ENCODE peak calls at places on chromosomes 7 and 10, in nine cellular contexts. G is left ventricle myocardium inferior, M is fibroblast of mammary gland, J is brain microvascular endothelial cell, E is lower leg skin, T is SK-N-SH, W is adrenal gland, Z is endodermal cell, F is astrocyte of the spinal cord. O is an unnamed sample.

GRCh38 chr10:81814842-81815241 is 60.2 kb upstream of the NRG3 start:
- DNase-seq in G (no peak), W (no peak), J (no peak), T (no peak), F (no peak), Z (no peak), E (no peak), M (no peak), O (peak)

GRCh38 chr7:106117767-106118544 is 5.8 kb upstream of the SYPL1 start:
- DNase-seq in Z (no peak), T (no peak), J (no peak), G (no peak), M (no peak), E (no peak), F (no peak), W (no peak), O (no peak)

GRCh38 chr7:97005764-97006145 is 402 bp downstream of the DLX6 start:
- DNase-seq in E (no peak), T (peak), M (no peak), W (no peak), F (peak), G (no peak), J (peak), Z (no peak), O (no peak)

GRCh38 chr7:149067869-149068268 is 22.6 kb downstream of the ZNF786 start:
- DNase-seq in Z (no peak), W (no peak), M (no peak), T (no peak), E (no peak), G (no peak), J (no peak), F (no peak), O (no peak)

GRCh38 chr10:131979821-131980270 is 1.9 kb downstream of the BNIP3 start:
- DNase-seq in M (peak), E (no peak), F (peak), J (peak), W (no peak), G (peak), T (peak), Z (peak), O (peak)

GRCh38 chr7:34128762-34129161 is 223.4 kb downstream of the BMPER start:
- DNase-seq in T (no peak), M (peak), F (peak), G (no peak), J (peak), W (no peak), E (no peak), Z (no peak), O (peak)

GRCh38 chr10:132149261-132149660 is 37.5 kb upstream of the DPYSL4 start:
- DNase-seq in M (no peak), E (no peak), T (peak), Z (no peak), F (no peak), W (no peak), G (peak), J (no peak), O (no peak)

GRCh38 chr7:158392251-158392650 is 195.4 kb downstream of the PTPRN2 start:
- DNase-seq in W (no peak), E (no peak), F (no peak), J (no peak), G (no peak), Z (no peak), M (no peak), T (no peak), O (no peak)

GRCh38 chr10:78263521-78263988 is 229.9 kb downstream of the RPS24 start:
- DNase-seq in W (no peak), M (peak), J (peak), F (peak), G (no peak), Z (no peak), E (no peak), T (no peak), O (peak)

GRCh38 chr10:123262456-123262855 is 108.3 kb downstream of the BUB3 start:
- DNase-seq in W (no peak), Z (no peak), G (no peak), E (no peak), J (no peak), F (no peak), M (no peak), T (no peak), O (no peak)

GRCh38 chr7:155339474-155339873 is 41.8 kb downstream of the INSIG1 start:
- DNase-seq in Z (peak), W (no peak), F (no peak), E (no peak), G (no peak), M (no peak), T (no peak), J (no peak), O (no peak)

DNA sequence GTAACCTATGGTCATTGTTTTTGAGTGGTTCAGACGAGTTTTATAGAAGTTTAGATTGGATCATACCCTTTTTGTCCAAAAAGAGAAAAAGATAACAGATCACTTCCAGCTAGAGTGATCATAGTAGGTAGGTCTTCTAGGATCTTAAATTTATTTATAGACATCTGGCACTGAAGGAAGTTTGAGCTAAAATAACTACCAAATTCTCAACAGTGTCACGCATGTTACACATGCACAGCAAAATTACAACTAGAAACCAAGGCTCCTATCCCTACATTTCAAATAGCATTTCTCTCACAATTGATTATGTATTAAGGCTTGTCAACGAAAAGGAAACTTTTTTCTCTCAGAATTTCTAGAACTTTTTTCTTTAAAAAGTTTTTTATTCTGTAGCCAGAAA is 2.3 kb downstream of the CALU start:
- DNase-seq in G (no peak), M (no peak), T (no peak), W (no peak), Z (no peak), J (no peak), F (peak), E (no peak), O (no peak)
- H3K4me3 ChIP-seq in G (peak), M (peak), T (peak), W (no peak), Z (peak), J (peak), F (peak), E (no peak), O (no peak)

GRCh38 chr10:114876602-114877300 is 55.2 kb downstream of the FHIP2A start:
- DNase-seq in M (peak), W (peak), T (peak), E (peak), F (peak), J (peak), G (peak), Z (peak), O (peak)
- TF ChIP-seq CTCF in M (peak), W (peak), T (peak), E (no peak), F (peak), J (peak), G (peak), Z (peak), O (peak)

GRCh38 chr10:57959318-57960003 is 308.2 kb downstream of the IPMK start:
- DNase-seq in F (no peak), M (no peak), G (no peak), E (no peak), T (no peak), J (no peak), Z (no peak), W (peak), O (no peak)
- H3K4me3 ChIP-seq in F (no peak), M (no peak), G (no peak), E (no peak), T (no peak), J (no peak), Z (no peak), W (no peak), O (no peak)

GRCh38 chr10:74991435-74991834 is 120.0 kb upstream of the SAMD8 start:
- DNase-seq in J (no peak), M (no peak), Z (no peak), F (no peak), G (no peak), W (no peak), T (peak), E (no peak), O (peak)
- TF ChIP-seq CTCF in J (peak), M (peak), Z (peak), F (no peak), G (peak), W (peak), T (peak), E (no peak), O (peak)

GRCh38 chr7:151116603-151117002 is 30.3 kb downstream of the AGAP3 start:
- DNase-seq in W (no peak), Z (no peak), G (no peak), J (no peak), E (no peak), F (no peak), T (no peak), M (no peak), O (no peak)

GRCh38 chr7:151115836-151116418 is 29.7 kb downstream of the AGAP3 start:
- DNase-seq in W (no peak), M (no peak), J (no peak), E (peak), G (no peak), F (no peak), Z (no peak), T (peak), O (no peak)

GRCh38 chr7:151113344-151114150 is 27.3 kb downstream of the AGAP3 start:
- DNase-seq in G (no peak), T (peak), M (peak), F (peak), Z (peak), W (no peak), E (no peak), J (peak), O (peak)

GRCh38 chr7:151114151-151115090 is 28.1 kb downstream of the AGAP3 start:
- DNase-seq in E (no peak), W (no peak), F (peak), J (no peak), T (peak), M (no peak), G (no peak), Z (peak), O (no peak)

DNA sequence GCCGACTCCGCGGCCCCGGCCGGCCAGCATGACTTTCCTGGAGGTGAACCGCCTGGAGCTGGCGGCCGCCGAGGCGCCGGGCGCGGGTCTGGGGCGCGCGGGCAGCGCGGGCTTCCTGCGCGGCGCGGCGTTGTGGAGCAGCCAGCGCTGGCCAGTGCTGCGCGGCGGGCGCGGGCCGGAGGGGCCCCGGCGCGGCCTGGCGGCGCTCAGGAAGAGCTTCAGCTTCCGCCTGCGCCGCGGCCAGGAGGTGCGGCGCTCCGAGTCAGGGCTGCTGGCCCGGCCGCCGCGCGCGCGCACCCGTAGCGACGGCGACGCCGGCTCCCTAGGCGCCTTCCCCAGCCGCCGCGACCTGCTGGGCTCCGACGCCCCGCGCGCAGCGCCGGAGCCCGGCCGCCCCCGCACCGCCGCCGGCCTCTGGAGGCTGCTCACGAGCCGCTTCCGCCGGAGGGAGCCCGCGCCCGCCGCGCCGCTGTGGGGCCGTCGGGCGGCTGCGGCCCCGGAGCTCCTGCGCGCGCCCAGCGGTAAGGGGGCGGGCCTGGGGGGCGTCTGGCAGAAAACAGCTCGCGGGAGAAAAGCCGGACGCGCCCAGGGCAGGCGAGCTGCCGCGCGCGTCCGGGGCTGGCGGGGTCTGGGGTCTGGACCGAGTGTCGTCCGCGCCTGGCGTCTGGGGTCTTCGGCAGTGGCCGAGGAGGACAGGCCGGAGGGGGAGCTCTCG is 29.0 kb downstream of the AGAP3 start:
- DNase-seq in W (no peak), G (no peak), E (no peak), Z (peak), M (peak), T (peak), F (no peak), J (no peak), O (peak)
- H3K4me3 ChIP-seq in W (no peak), G (peak), E (peak), Z (peak), M (no peak), T (peak), F (no peak), J (peak), O (no peak)

GRCh38 chr7:1620835-1621234 is 49.2 kb upstream of the ELFN1 start:
- DNase-seq in W (no peak), M (no peak), J (no peak), E (no peak), Z (no peak), T (peak), F (no peak), G (no peak), O (no peak)
- TF ChIP-seq CTCF in W (no peak), M (no peak), J (no peak), E (no peak), Z (no peak), T (no peak), F (no peak), G (no peak), O (no peak)

GRCh38 chr7:4714161-4714700 is 32.1 kb downstream of the FOXK1 start:
- DNase-seq in G (no peak), M (no peak), Z (no peak), J (no peak), W (no peak), T (no peak), F (no peak), E (no peak), O (no peak)
- H3K4me3 ChIP-seq in G (no peak), M (no peak), Z (no peak), J (no peak), W (no peak), T (no peak), F (no peak), E (no peak), O (no peak)

GRCh38 chr7:95396136-95397032 is at the start of gene PON3:
- DNase-seq in Z (peak), E (no peak), W (no peak), M (no peak), T (no peak), J (no peak), F (no peak), G (no peak), O (peak)
- TF ChIP-seq CTCF in Z (peak), E (no peak), W (no peak), M (peak), T (no peak), J (peak), F (no peak), G (peak), O (peak)

DNA sequence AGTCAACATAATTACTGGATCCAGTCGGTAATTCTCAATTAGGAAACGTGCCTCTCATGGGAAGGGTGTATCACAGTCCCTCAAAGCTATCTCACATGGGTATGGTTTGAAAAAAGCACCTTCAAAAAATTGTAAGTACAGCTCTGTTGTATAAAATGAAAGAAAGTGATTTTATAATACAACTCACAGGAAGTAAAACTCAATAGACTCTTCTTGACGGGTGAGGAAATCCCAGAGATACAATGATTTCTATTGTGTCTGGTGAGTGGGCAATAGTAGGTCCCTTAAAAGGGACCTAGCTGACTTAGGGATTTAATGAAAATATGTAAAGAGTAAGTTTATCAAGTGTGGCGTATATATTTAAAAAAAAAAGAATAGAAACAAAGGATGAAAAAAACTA is 27.0 kb downstream of the TASOR2 start:
- DNase-seq in F (no peak), J (no peak), E (no peak), W (no peak), M (no peak), T (no peak), Z (no peak), G (no peak), O (no peak)
- H3K4me3 ChIP-seq in F (no peak), J (no peak), E (no peak), W (no peak), M (no peak), T (no peak), Z (no peak), G (peak), O (no peak)